ENCODE peak calls at places on chromosomes 3 and 15, in ten cellular contexts. X is neural progenitor cell; Y is aorta; P is CD8-positive, alpha-beta memory T cell; K is stomach; O is uterus; V is AG04450; G is dorsolateral prefrontal cortex; B is ovary; T is sigmoid colon. S is an unnamed sample.

GRCh38 chr3:100023150-100023549 is 91.2 kb downstream of the FILIP1L start:
- DNase-seq in O (no peak), B (no peak), Y (no peak), X (no peak), V (no peak), P (no peak), K (no peak), G (no peak), T (no peak), S (no peak)

GRCh38 chr3:74003712-74004111 is 379.0 kb upstream of the PDZRN3 start:
- DNase-seq in T (no peak), Y (no peak), O (no peak), K (no peak), G (no peak), B (no peak), V (no peak), P (no peak), X (peak), S (no peak)

GRCh38 chr15:60784855-60785254 is 305.9 kb upstream of the ICE2 start:
- DNase-seq in P (no peak), V (no peak), K (no peak), T (no peak), G (no peak), B (no peak), X (no peak), O (no peak), Y (no peak), S (no peak)

GRCh38 chr3:184745526-184745925 is 33.7 kb upstream of the MAGEF1 start:
- DNase-seq in Y (no peak), X (no peak), T (no peak), B (no peak), P (no peak), O (no peak), V (no peak), K (peak), G (no peak), S (no peak)

GRCh38 chr3:4856564-4856963 is 122.7 kb upstream of the BHLHE40 start:
- DNase-seq in O (no peak), B (no peak), T (no peak), P (no peak), K (no peak), G (no peak), Y (no peak), V (no peak), X (no peak), S (no peak)

GRCh38 chr3:38327335-38328009 is 19.1 kb upstream of the XYLB start:
- DNase-seq in T (no peak), K (no peak), G (no peak), V (no peak), P (no peak), O (no peak), X (no peak), Y (no peak), B (no peak), S (no peak)

GRCh38 chr3:197224034-197224444 is 74.4 kb downstream of the DLG1 start:
- DNase-seq in T (no peak), X (peak), B (no peak), K (no peak), V (peak), O (no peak), P (no peak), G (no peak), Y (no peak), S (no peak)

GRCh38 chr3:130700541-130700940 is 46.1 kb downstream of the PIK3R4 start:
- DNase-seq in X (no peak), K (no peak), P (no peak), O (no peak), B (no peak), G (no peak), T (no peak), V (no peak), Y (no peak), S (no peak)

GRCh38 chr3:168091299-168091852 is 4.3 kb downstream of the GOLIM4 start:
- DNase-seq in T (no peak), V (no peak), K (no peak), Y (no peak), X (no peak), O (no peak), G (no peak), P (no peak), B (no peak), S (no peak)

GRCh38 chr3:159907828-159908227 is 80.8 kb upstream of the IL12A start:
- DNase-seq in P (no peak), X (no peak), G (no peak), T (no peak), Y (no peak), O (no peak), B (no peak), K (no peak), V (no peak), S (no peak)

GRCh38 chr3:159913712-159914414 is 74.8 kb upstream of the IL12A start:
- DNase-seq in K (no peak), B (no peak), Y (no peak), X (no peak), V (no peak), T (no peak), G (no peak), P (no peak), O (no peak), S (no peak)

GRCh38 chr3:159914421-159914820 is 74.2 kb upstream of the IL12A start:
- DNase-seq in X (no peak), B (no peak), V (no peak), P (no peak), O (no peak), G (no peak), Y (no peak), T (no peak), K (no peak), S (no peak)

GRCh38 chr3:159911664-159912037 is 77.0 kb upstream of the IL12A start:
- DNase-seq in O (no peak), T (no peak), V (no peak), G (no peak), B (no peak), K (no peak), P (no peak), Y (no peak), X (no peak), S (no peak)

DNA sequence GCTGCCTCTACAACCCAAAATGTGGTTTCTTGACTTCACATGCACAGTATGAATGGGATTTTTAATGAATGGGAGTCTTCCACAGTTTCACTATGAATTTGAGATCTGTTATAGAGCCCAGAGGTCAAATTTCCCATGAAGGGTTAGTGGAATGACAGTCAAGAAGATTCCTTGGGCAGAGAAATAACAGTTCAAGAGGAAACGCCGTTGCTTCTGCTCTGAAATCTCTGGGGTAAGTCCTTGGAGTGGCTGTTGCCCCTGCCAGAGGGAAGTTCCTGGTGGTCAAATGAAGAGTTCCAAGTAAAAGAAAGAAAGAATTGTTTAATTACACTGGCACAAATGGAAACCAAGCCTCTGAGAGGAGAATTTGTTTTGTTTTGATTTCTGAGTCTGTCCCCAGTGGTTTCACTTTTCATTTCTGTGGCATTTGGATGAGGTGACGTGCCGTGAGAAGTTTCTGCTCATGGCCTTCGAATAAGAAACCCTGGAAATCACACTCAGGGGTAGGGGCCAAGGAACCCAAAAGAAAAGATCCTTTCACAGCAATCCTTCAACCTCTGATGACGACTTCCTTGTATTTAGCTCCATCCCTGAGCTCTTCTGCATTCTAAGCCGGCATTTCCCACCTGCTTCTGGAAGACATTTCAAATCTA is 77.5 kb upstream of the IL12A start:
- DNase-seq in T (no peak), B (no peak), G (no peak), K (no peak), P (no peak), O (no peak), V (no peak), X (no peak), Y (no peak), S (no peak)
- H3K4me3 ChIP-seq in T (peak), B (no peak), G (peak), K (peak), P (peak), O (no peak), V (no peak), X (no peak), Y (peak), S (peak)

GRCh38 chr15:78932216-78932808 is 12.5 kb downstream of the CTSH start:
- DNase-seq in V (no peak), O (no peak), T (no peak), P (no peak), B (no peak), K (no peak), X (no peak), Y (no peak), G (no peak), S (no peak)
- H3K27ac ChIP-seq in V (no peak), O (no peak), T (no peak), P (no peak), B (no peak), K (no peak), X (no peak), Y (no peak), G (no peak), S (no peak)

GRCh38 chr15:95446854-95447253 is 883.6 kb upstream of the NR2F2 start:
- DNase-seq in X (no peak), P (no peak), B (no peak), O (no peak), K (no peak), G (no peak), V (no peak), Y (no peak), T (no peak), S (no peak)
- H3K4me3 ChIP-seq in X (no peak), P (peak), B (no peak), O (no peak), K (no peak), G (no peak), V (no peak), Y (no peak), T (no peak), S (no peak)

DNA sequence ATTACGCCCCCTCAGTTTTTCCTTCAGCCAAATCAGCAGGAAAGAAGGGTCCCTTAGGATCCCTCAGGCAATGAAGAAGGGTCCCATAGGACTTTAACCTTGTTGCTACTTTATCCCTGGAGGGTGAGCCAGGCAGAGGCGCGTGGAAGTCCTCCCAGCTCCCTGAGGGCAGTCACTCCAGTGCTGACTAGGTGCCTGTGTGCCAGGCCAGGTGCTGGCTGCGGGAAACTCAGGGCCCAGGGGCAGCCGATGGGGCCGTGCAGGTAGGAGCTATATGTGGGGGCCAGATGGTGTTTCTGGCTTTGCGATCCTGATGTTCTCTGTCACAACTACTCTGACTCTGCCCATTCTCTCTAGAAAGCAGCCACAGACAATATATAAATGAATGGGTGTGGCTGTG is 42.8 kb upstream of the IQSEC1 start:
- DNase-seq in O (no peak), Y (no peak), K (no peak), G (no peak), T (peak), P (no peak), B (no peak), V (no peak), X (no peak), S (peak)
- H3K27ac ChIP-seq in O (no peak), Y (no peak), K (no peak), G (no peak), T (no peak), P (no peak), B (no peak), V (no peak), X (no peak), S (no peak)

DNA sequence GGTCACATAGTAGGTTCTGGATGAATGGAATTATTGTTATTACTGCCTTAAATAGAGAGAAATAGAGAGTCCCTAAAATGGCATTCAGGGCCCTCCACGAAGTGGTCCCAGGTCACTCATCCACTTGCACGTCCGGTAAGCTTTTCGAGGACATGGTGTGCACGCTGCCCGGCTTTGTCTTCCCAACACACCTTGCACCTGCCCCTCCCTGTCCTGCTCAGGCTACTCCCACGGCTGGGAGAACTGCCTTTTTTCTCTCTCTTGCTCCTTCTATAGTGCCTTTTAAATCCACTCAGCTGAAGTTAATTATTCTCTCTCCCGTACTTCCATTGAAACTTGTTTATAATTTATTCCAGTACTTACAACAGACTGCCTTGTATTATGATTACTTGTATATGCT is 5.6 kb upstream of the DGKG start:
- DNase-seq in P (no peak), T (no peak), Y (no peak), K (no peak), B (no peak), G (no peak), X (no peak), O (no peak), V (no peak), S (no peak)
- H3K4me3 ChIP-seq in P (no peak), T (no peak), Y (no peak), K (no peak), B (no peak), G (no peak), X (no peak), O (no peak), V (no peak), S (no peak)

DNA sequence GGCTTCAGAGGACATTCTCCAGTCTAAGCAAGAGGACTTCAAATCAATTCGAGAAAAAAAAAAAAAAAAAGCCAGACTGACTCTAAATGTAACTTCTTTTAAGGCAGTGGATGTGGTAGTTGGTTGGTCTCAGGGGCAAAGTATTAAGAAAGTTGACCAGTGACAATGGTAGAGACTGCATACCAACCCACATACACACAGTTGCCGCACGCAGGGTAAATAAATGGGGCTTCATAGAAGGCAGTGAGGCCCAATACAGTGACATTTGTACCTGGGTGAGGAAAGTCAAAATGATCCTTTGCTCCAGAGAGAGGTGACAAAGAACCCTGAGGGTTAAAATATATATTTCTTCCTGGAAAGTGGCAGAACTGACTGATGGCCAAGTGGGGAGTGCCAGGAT is 100.7 kb upstream of the MEX3B start:
- DNase-seq in O (no peak), G (no peak), Y (no peak), T (no peak), P (no peak), K (no peak), X (no peak), V (no peak), B (no peak), S (no peak)
- H3K27ac ChIP-seq in O (no peak), G (no peak), Y (no peak), T (no peak), P (no peak), K (no peak), X (no peak), V (peak), B (no peak), S (no peak)

S was measured in coronary artery.